ENCODE peak calls at places on chromosome 9, in four cellular contexts. I is HuH-7, S is GM12865, T is fibroblast of villous mesenchyme. E is an unnamed sample.

GRCh38 chr9:35226685-35227084 is 64.9 kb downstream of the UNC13B start:
- DNase-seq in I (no peak), S (no peak), T (no peak), E (no peak)

GRCh38 chr9:21415492-21416267 is 6.8 kb downstream of the IFNA8 start:
- DNase-seq in I (no peak), S (no peak), T (peak; percentile 52), E (no peak)

GRCh38 chr9:136080716-136081112 is 14.4 kb downstream of the NACC2 start:
- DNase-seq in I (no peak), S (no peak), T (no peak), E (no peak)

GRCh38 chr9:79969383-79969782 is 397.6 kb downstream of the TLE4 start:
- DNase-seq in I (no peak), S (no peak), T (no peak), E (no peak)

GRCh38 chr9:16318516-16319060 is 551.9 kb downstream of the BNC2 start:
- DNase-seq in I (no peak), S (no peak), T (no peak), E (no peak)

GRCh38 chr9:16223074-16223871 is 647.2 kb downstream of the BNC2 start:
- DNase-seq in I (no peak), S (no peak), T (no peak), E (no peak)

GRCh38 chr9:134936021-134936761 is 18.5 kb upstream of the FCN1 start:
- DNase-seq in I (no peak), S (peak; percentile 59), T (no peak), E (no peak)

GRCh38 chr9:107793541-107793940 is 304.0 kb upstream of the KLF4 start:
- DNase-seq in I (no peak), S (no peak), T (no peak), E (no peak)

GRCh38 chr9:18795947-18796705 is 236.9 kb downstream of the SAXO1 start:
- DNase-seq in I (no peak), S (no peak), T (peak; percentile 71), E (no peak)

GRCh38 chr9:83714316-83714715 is 6.6 kb upstream of the UBQLN1 start:
- DNase-seq in I (no peak), S (peak; percentile 43), T (no peak), E (no peak)

GRCh38 chr9:3700772-3701171 is 175.0 kb upstream of the RFX3 start:
- DNase-seq in I (no peak), S (no peak), T (no peak), E (no peak)

GRCh38 chr9:132645306-132645705 is 24.5 kb downstream of the DDX31 start:
- DNase-seq in I (no peak), S (no peak), T (no peak), E (no peak)

GRCh38 chr9:120931278-120932085 is 4.9 kb upstream of the TRAF1 start:
- DNase-seq in I (no peak), S (peak; percentile 95), T (peak; percentile 70), E (no peak)

GRCh38 chr9:126984969-126985368 is 70.4 kb downstream of the RALGPS1 start:
- DNase-seq in I (no peak), S (no peak), T (no peak), E (peak; percentile 26)

GRCh38 chr9:89929721-89930480 is 325.1 kb downstream of the GADD45G start:
- DNase-seq in I (no peak), S (no peak), T (no peak), E (no peak)